ENCODE peak calls at places on chromosome 3, in six cellular contexts. S is CD14-positive monocyte, P is glutamatergic neuron, A is fibroblast of villous mesenchyme, F is neural progenitor cell, O is choroid plexus epithelial cell. Q is an unnamed sample.

GRCh38 chr3:127597020-127597771 is 1.0 kb upstream of the MCM2 start:
- DNase-seq in S (no peak), P (no peak), A (no peak), F (no peak), O (no peak), Q (peak; percentile 24)

GRCh38 chr3:153026026-153026425 is 136.0 kb upstream of the RAP2B start:
- DNase-seq in S (no peak), P (no peak), A (peak; percentile 55), F (peak; percentile 34), O (peak; percentile 73), Q (no peak)

GRCh38 chr3:23324745-23325144 is 121.6 kb downstream of the UBE2E2 start:
- DNase-seq in S (no peak), P (no peak), A (peak; percentile 39), F (no peak), O (peak; percentile 67), Q (no peak)

GRCh38 chr3:14716593-14716992 is 41.7 kb downstream of the C3orf20 start:
- DNase-seq in S (no peak), P (no peak), A (peak; percentile 63), F (no peak), O (no peak), Q (no peak)

GRCh38 chr3:89954135-89954534 is 846.7 kb downstream of the EPHA3 start:
- DNase-seq in S (no peak), P (no peak), A (no peak), F (no peak), O (no peak), Q (no peak)

GRCh38 chr3:125278155-125278554 is 65.6 kb upstream of the SLC12A8 start:
- DNase-seq in S (no peak), P (no peak), A (no peak), F (no peak), O (no peak), Q (no peak)

GRCh38 chr3:67109651-67110204 is 111.6 kb downstream of the KBTBD8 start:
- DNase-seq in S (no peak), P (no peak), A (peak; percentile 82), F (peak; percentile 52), O (peak; percentile 90), Q (no peak)

GRCh38 chr3:38030126-38031021 is 932 bp upstream of the PLCD1 start:
- DNase-seq in S (no peak), P (no peak), A (no peak), F (no peak), O (no peak), Q (no peak)

GRCh38 chr3:4261411-4261810 is 41.8 kb upstream of the SETMAR start:
- DNase-seq in S (no peak), P (no peak), A (no peak), F (no peak), O (no peak), Q (no peak)

GRCh38 chr3:71551286-71551919 is 32.1 kb downstream of the FOXP1 start:
- DNase-seq in S (no peak), P (no peak), A (peak; percentile 45), F (no peak), O (peak; percentile 55), Q (no peak)

GRCh38 chr3:95319921-95320494 is 1257.1 kb downstream of the NSUN3 start:
- DNase-seq in S (no peak), P (no peak), A (peak; percentile 13), F (no peak), O (peak; percentile 6), Q (no peak)

GRCh38 chr3:177591371-177591770 is 394.1 kb upstream of the TBL1XR1 start:
- DNase-seq in S (no peak), P (no peak), A (no peak), F (no peak), O (no peak), Q (no peak)

GRCh38 chr3:147699175-147699838 is 290.1 kb downstream of the ZIC1 start:
- DNase-seq in S (no peak), P (no peak), A (peak; percentile 54), F (no peak), O (peak; percentile 72), Q (no peak)

GRCh38 chr3:8283180-8283579 is 218.4 kb upstream of the LMCD1 start:
- DNase-seq in S (no peak), P (no peak), A (no peak), F (no peak), O (no peak), Q (no peak)

GRCh38 chr3:8280161-8280560 is 221.5 kb upstream of the LMCD1 start:
- DNase-seq in S (no peak), P (no peak), A (no peak), F (peak; percentile 36), O (no peak), Q (no peak)

GRCh38 chr3:8278448-8278847 is 223.2 kb upstream of the LMCD1 start:
- DNase-seq in S (no peak), P (no peak), A (no peak), F (no peak), O (no peak), Q (no peak)

GRCh38 chr3:8282541-8283165 is 219.0 kb upstream of the LMCD1 start:
- DNase-seq in S (no peak), P (no peak), A (no peak), F (no peak), O (no peak), Q (no peak)

GRCh38 chr3:8279476-8279875 is 222.1 kb upstream of the LMCD1 start:
- DNase-seq in S (no peak), P (no peak), A (no peak), F (no peak), O (no peak), Q (no peak)
- TF ChIP-seq CTCF in S (no peak), P (no peak), A (no peak), F (no peak), O (no peak), Q (no peak)

DNA sequence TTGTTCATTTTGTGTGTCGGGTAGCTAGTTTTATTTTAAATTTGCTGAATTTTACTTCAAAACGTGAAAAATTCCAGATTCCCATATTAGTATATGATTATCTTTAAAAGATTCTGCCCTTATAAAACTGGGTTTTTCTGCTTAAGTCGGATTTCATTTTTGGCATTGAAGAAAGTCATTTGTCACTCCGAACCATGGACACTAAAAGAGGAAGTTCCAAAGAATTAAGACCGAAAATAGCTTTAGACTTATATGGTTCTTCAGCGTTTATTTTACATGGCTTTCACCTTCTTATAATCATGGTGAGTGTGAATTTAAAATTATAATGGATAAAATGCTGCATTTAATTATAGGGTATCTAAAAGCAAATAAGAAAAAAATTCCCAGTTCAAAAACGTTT is 1.0 kb downstream of the C3orf38 start:
- DNase-seq in S (no peak), P (no peak), A (no peak), F (no peak), O (no peak), Q (no peak)
- TF ChIP-seq CTCF in S (no peak), P (no peak), A (no peak), F (no peak), O (no peak), Q (no peak)

DNA sequence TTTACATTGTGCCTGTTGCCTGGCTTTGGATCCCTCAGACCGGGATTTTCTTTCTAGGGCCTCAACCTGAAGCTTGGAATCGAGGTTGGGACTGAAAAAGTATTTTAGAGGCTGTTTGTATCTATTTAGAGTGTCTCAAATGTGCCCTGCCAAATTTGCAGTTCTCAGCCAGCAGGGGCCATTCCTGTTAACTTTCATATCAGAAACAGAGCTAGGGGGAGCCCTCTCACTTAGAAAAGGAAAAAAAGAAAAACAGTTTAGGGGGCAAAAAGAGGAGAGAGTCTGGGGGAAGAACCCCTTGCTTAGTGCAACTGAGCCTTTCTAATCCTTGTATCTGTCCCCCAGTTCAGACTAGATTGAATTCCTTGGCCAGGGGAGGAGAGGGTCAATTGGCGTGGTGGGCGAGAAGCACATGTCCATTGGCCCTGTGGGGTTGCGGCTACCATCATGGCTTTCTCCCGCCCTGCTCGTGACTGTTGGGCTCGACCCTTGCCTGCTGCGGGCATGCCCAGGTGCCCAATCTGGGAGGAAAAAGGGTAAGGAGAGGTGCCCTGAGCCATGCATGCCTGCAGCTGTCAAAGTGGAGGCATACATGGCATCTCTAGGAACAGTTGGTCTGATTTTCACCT is 101.6 kb downstream of the CFAP44 start:
- DNase-seq in S (no peak), P (no peak), A (no peak), F (peak; percentile 6), O (peak; percentile 9), Q (no peak)
- TF ChIP-seq CTCF in S (no peak), P (no peak), A (peak; percentile 35), F (peak; percentile 51), O (peak; percentile 49), Q (no peak)

DNA sequence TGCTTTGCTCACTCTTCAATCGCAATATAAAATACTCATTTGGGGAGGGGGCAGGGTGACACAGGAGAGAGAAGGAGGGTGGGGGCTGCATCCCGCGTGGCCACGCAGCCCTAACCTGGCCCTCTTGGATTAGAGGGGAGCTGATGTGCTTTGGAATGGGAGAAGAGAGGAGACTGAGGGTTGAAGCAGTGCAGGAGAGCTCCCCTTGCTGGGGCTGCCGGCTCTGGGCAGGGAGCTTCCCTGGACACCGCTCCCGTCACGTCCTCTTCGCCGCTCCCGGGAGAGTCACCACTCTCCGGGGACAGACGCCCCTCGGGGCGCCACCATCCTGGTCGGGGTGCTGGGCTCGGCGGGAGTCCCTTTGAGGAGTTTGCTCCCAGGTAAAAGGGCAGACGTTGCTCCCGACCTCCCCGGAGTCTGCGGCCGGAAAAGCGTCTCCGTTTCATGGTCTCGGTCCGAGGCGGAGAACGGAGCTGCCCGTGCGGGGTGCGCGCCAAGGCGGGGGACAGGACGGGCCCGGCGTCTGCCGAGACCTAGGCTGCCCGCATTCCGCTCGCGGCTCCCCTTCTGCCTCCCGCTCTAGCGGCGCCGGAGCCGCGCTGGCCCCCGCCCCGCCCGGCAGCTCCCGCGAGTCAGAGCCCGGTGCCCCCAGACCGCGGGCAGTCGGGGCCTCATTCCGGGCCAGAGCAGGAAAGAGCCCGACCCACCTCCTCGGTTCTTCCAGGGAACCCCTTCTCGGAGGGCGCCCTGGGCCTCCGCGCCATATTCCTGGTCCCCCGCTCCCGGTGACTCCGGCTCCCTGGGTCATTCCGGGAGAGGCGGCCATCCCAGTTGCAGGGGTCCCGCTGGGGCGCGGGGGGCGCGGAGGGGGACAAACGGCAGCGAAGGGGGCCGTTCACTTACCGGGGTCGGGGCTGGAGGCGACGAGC is 603 bp downstream of the SLC7A14 start:
- DNase-seq in S (no peak), P (peak; percentile 51), A (no peak), F (peak; percentile 48), O (no peak), Q (no peak)
- TF ChIP-seq CTCF in S (no peak), P (no peak), A (no peak), F (no peak), O (no peak), Q (no peak)

GRCh38 chr3:155553800-155554199 is 191.1 kb downstream of the PLCH1 start:
- DNase-seq in S (no peak), P (no peak), A (no peak), F (no peak), O (no peak), Q (peak; percentile 57)

GRCh38 chr3:155550386-155550785 is 194.5 kb downstream of the PLCH1 start:
- DNase-seq in S (no peak), P (no peak), A (no peak), F (no peak), O (no peak), Q (no peak)

GRCh38 chr3:155549087-155549486 is 195.8 kb downstream of the PLCH1 start:
- DNase-seq in S (no peak), P (no peak), A (no peak), F (no peak), O (no peak), Q (no peak)

GRCh38 chr3:155548194-155548593 is 196.7 kb downstream of the PLCH1 start:
- DNase-seq in S (no peak), P (no peak), A (peak; percentile 21), F (no peak), O (peak; percentile 1), Q (no peak)
- TF ChIP-seq CTCF in S (no peak), P (no peak), A (no peak), F (no peak), O (no peak), Q (no peak)